ENCODE peak calls at places on chromosomes 6 and 20, in four cellular contexts. D is HepG2, H is GM12878, K is K562. A is an unnamed sample.

GRCh38 chr6:163814494-163815364 is 400.2 kb downstream of the QKI start:
- DNase-seq in H (peak; percentile 34), K (no peak), D (no peak), A (no peak)

GRCh38 chr20:24656391-24656790 is 187.0 kb downstream of the SYNDIG1 start:
- DNase-seq in H (no peak), D (no peak), K (no peak), A (no peak)

GRCh38 chr20:63011798-63012197 is 5.0 kb upstream of the BHLHE23 start:
- DNase-seq in K (no peak), H (peak; percentile 55), D (no peak), A (no peak)

GRCh38 chr6:147728903-147729302 is 220.4 kb downstream of the SAMD5 start:
- DNase-seq in D (no peak), K (no peak), H (no peak), A (no peak)

GRCh38 chr6:6775074-6775473 is 186.6 kb downstream of the LY86 start:
- DNase-seq in K (no peak), D (no peak), H (no peak), A (no peak)

GRCh38 chr20:12847862-12848261 is 160.9 kb upstream of the SPTLC3 start:
- DNase-seq in K (no peak), D (peak; percentile 11), H (no peak), A (no peak)

GRCh38 chr6:117555882-117556498 is 46.3 kb downstream of the GOPC start:
- DNase-seq in H (no peak), D (peak; percentile 27), K (peak; percentile 33), A (peak; percentile 38)

GRCh38 chr6:129719692-129720091 is 9.7 kb upstream of the ARHGAP18 start:
- DNase-seq in D (no peak), K (no peak), H (no peak), A (no peak)

GRCh38 chr20:20668639-20669038 is 43.8 kb downstream of the RALGAPA2 start:
- DNase-seq in H (peak; percentile 71), K (no peak), D (no peak), A (no peak)

GRCh38 chr20:62461157-62461556 is 14.6 kb downstream of the GATA5 start:
- DNase-seq in D (no peak), K (no peak), H (no peak), A (no peak)

GRCh38 chr6:4169028-4169789 is 33.8 kb upstream of the ECI2 start:
- DNase-seq in H (no peak), D (no peak), K (no peak), A (no peak)

GRCh38 chr6:154721460-154721859 is 11.8 kb upstream of the SCAF8 start:
- DNase-seq in K (no peak), D (no peak), H (no peak), A (no peak)

GRCh38 chr6:159067334-159067733 is 22.5 kb upstream of the TAGAP start:
- DNase-seq in D (no peak), H (peak; percentile 26), K (no peak), A (no peak)

DNA sequence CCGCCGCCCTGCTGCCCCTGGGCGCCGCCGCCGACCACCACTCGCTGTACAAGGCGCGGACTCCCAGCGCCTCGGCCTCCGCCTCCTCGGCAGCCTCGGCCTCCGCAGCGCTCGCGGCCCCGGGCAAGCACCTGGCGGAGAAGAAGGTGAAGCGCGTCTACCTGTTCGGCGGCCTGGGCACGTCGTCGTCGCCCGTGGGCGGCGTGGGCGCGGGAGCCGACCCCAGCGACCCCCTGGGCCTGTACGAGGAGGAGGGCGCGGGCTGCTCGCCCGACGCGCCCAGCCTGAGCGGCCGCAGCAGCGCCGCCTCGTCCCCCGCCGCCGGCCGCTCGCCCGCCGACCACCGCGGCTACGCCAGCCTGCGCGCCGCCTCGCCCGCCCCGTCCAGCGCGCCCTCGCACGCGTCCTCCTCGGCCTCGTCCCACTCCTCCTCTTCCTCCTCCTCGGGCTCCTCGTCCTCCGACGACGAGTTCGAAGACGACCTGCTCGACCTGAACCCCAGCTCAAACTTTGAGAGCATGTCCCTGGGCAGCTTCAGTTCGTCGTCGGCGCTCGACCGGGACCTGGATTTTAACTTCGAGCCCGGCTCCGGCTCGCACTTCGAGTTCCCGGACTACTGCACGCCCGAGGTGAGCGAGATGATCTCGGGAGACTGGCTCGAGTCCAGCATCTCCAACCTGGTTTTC is 1.9 kb downstream of the SOX4 start:
- DNase-seq in K (no peak), H (no peak), D (no peak), A (peak; percentile 22)
- TF ChIP-seq ETV6 in K (no peak), H (no peak), D (no peak), A (no peak)

DNA sequence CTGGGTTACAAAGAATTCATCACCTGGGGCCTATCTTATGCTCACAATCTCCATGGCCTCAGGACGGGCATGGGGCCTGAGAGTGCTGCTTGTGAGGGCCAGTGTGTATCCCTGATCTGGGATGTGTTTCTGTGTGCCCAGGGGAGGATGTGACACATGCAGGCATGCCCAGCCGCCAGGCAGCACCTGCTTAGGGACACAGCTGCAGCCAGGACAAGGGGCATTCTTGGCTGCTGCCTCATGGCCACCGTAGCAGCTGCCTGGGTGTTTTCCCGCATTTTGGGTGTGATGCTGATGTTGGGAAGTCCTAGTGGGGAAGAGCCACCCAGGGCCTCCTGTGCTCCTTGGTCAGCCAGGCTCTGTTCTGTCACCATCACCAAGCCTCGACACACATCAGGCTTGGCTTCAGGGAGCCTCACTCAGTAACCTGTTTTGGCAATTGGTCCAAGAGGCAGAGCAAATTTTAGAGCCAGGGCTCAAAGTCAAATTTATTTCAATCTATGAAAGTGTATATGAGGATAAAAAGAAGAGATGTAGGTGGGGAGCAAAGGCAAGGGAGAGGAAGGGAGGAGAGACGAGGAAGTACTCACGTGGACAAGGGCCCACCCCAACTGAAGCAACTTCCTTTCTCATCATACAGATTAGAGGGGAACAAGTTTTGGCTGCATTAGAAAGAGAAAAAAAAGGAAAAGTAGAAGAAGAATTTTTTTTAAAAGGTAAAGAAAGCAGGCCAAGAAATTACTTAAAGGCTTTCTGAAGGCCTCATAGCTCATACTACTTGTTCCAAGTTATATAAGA is 269.8 kb upstream of the SUPT3H start:
- DNase-seq in H (no peak), D (no peak), K (no peak), A (no peak)
- TF ChIP-seq ETV6 in H (no peak), D (no peak), K (no peak), A (no peak)

GRCh38 chr6:36627801-36628246 is 33.7 kb downstream of the SRSF3 start:
- DNase-seq in D (no peak), K (no peak), H (no peak), A (no peak)
- TF ChIP-seq ETV6 in D (no peak), K (no peak), H (no peak), A (no peak)

DNA sequence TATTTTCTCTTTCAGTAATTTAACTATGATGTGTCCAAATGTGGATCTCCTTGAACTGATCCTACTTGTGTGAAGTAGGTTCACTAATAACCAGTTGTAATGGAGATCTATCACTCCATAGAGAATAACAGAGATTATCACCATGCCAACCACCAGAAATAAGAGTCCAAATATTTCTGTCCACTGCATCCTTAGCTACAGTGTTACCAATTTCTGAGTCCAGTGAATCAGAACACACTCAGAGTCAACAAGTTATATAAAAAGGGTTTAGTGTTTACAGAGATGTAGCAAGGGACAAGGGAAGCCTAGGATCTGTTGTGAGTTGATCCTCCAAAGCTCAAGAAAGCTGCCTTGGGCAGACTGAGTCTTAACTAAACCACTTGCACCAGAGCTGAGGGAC is 882.8 kb downstream of the TBC1D32 start:
- DNase-seq in K (no peak), H (no peak), D (no peak), A (no peak)
- TF ChIP-seq ETV6 in K (no peak), H (no peak), D (no peak), A (no peak)